ENCODE peak calls at places on chromosomes 2 and 18, in five cellular contexts. F is A549, J is astrocyte of the spinal cord, P is fibroblast of pulmonary artery, G is neural progenitor cell. I is an unnamed sample.

GRCh38 chr2:58834404-58834803 is 593.3 kb upstream of the FANCL start:
- DNase-seq in F (peak; percentile 16), J (peak; percentile 34), P (peak; percentile 39), G (peak; percentile 74), I (no peak)

GRCh38 chr2:8737571-8738175 is 55.8 kb downstream of the ID2 start:
- DNase-seq in F (no peak), J (peak; percentile 4), P (no peak), G (no peak), I (no peak)

GRCh38 chr2:59909147-59909546 is 644.3 kb downstream of the BCL11A start:
- DNase-seq in F (no peak), J (no peak), P (no peak), G (no peak), I (no peak)

GRCh38 chr2:191155608-191156071 is 4.8 kb upstream of the STAT4 start:
- DNase-seq in F (peak; percentile 68), J (peak; percentile 63), P (peak; percentile 81), G (no peak), I (no peak)

GRCh38 chr2:30441023-30441422 is 6.0 kb upstream of the LCLAT1 start:
- DNase-seq in F (no peak), J (no peak), P (no peak), G (no peak), I (no peak)

GRCh38 chr18:46301081-46301480 is 196.9 kb downstream of the HAUS1 start:
- DNase-seq in F (no peak), J (no peak), P (no peak), G (no peak), I (peak; percentile 44)

GRCh38 chr18:10727477-10727876 is 201.7 kb downstream of the NAPG start:
- DNase-seq in F (no peak), J (no peak), P (peak; percentile 63), G (no peak), I (no peak)

GRCh38 chr18:78364123-78364522 is 615.5 kb upstream of the SALL3 start:
- DNase-seq in F (no peak), J (no peak), P (no peak), G (no peak), I (no peak)

GRCh38 chr18:32238635-32239268 is 48.9 kb downstream of the MEP1B start:
- DNase-seq in F (no peak), J (no peak), P (no peak), G (no peak), I (no peak)

GRCh38 chr18:34697891-34698290 is 12.2 kb upstream of the DTNA start:
- DNase-seq in F (no peak), J (peak; percentile 15), P (no peak), G (no peak), I (no peak)

GRCh38 chr2:181165199-181165868 is 184.9 kb downstream of the UBE2E3 start:
- DNase-seq in F (no peak), J (no peak), P (no peak), G (no peak), I (no peak)

GRCh38 chr2:220585241-220585640 is 957.8 kb downstream of the SLC4A3 start:
- DNase-seq in F (no peak), J (no peak), P (no peak), G (no peak), I (no peak)

GRCh38 chr2:186903183-186903582 is 54.2 kb upstream of the ZSWIM2 start:
- DNase-seq in F (no peak), J (peak; percentile 44), P (peak; percentile 44), G (no peak), I (no peak)

GRCh38 chr2:149744845-149745244 is 157.3 kb upstream of the MMADHC start:
- DNase-seq in F (peak; percentile 33), J (peak; percentile 53), P (peak; percentile 65), G (no peak), I (no peak)

GRCh38 chr2:238380785-238381184 is 45.9 kb upstream of the ASB1 start:
- DNase-seq in F (no peak), J (peak; percentile 54), P (peak; percentile 74), G (no peak), I (no peak)

GRCh38 chr2:43267393-43267792 is 41.0 kb upstream of the ZFP36L2 start:
- DNase-seq in F (no peak), J (no peak), P (no peak), G (no peak), I (peak; percentile 66)

GRCh38 chr2:58042486-58042970 is 4.1 kb upstream of the VRK2 start:
- DNase-seq in F (peak; percentile 92), J (peak; percentile 93), P (peak; percentile 96), G (no peak), I (no peak)

GRCh38 chr2:42567389-42567788 is 1.0 kb upstream of the MTA3 start:
- DNase-seq in F (no peak), J (peak; percentile 46), P (peak; percentile 42), G (no peak), I (no peak)

GRCh38 chr2:128362889-128363228 is 44.2 kb upstream of the HS6ST1 start:
- DNase-seq in F (peak; percentile 10), J (peak; percentile 68), P (peak; percentile 85), G (peak; percentile 90), I (peak; percentile 75)

GRCh38 chr18:70296289-70296688 is 7.4 kb downstream of the SOCS6 start:
- DNase-seq in F (peak; percentile 90), J (no peak), P (no peak), G (peak; percentile 20), I (no peak)

GRCh38 chr2:44362207-44363015 is 664 bp downstream of the CAMKMT start:
- DNase-seq in F (peak; percentile 36), J (peak; percentile 54), P (peak; percentile 55), G (peak; percentile 66), I (peak; percentile 68)

GRCh38 chr18:50973367-50974126 is 5.7 kb downstream of the ELAC1 start:
- DNase-seq in F (peak; percentile 47), J (peak; percentile 20), P (peak; percentile 71), G (no peak), I (no peak)

GRCh38 chr18:74328196-74328595 is 12.6 kb downstream of the C18orf63 start:
- DNase-seq in F (no peak), J (peak; percentile 35), P (no peak), G (no peak), I (no peak)

GRCh38 chr2:143229952-143230351 is 100.7 kb downstream of the ARHGAP15 start:
- DNase-seq in F (no peak), J (no peak), P (no peak), G (peak; percentile 81), I (no peak)

GRCh38 chr18:49041677-49042570 is 91.2 kb upstream of the SMAD7 start:
- DNase-seq in F (peak; percentile 43), J (peak; percentile 58), P (peak; percentile 73), G (peak; percentile 45), I (peak; percentile 80)

GRCh38 chr18:38525039-38525438 is 959.4 kb upstream of the CELF4 start:
- DNase-seq in F (no peak), J (no peak), P (no peak), G (no peak), I (no peak)

GRCh38 chr2:66439291-66440010 is 4.5 kb downstream of the MEIS1 start:
- DNase-seq in F (no peak), J (peak; percentile 40), P (peak; percentile 38), G (peak; percentile 66), I (peak; percentile 66)

GRCh38 chr2:74919827-74920226 is 38.6 kb upstream of the POLE4 start:
- DNase-seq in F (peak; percentile 69), J (peak; percentile 47), P (peak; percentile 62), G (peak; percentile 88), I (peak; percentile 71)

GRCh38 chr18:68721681-68722583 is 7.0 kb upstream of the TMX3 start:
- DNase-seq in F (no peak), J (peak; percentile 27), P (no peak), G (no peak), I (no peak)

GRCh38 chr2:37877457-37878315 is 47.4 kb upstream of the RMDN2 start:
- DNase-seq in F (peak; percentile 59), J (peak; percentile 69), P (peak; percentile 78), G (peak; percentile 77), I (no peak)

GRCh38 chr2:234708717-234709116 is 211.8 kb upstream of the ARL4C start:
- DNase-seq in F (no peak), J (no peak), P (no peak), G (no peak), I (no peak)

GRCh38 chr18:49250819-49251388 is 209.5 kb downstream of the DYM start:
- DNase-seq in F (peak; percentile 16), J (peak; percentile 36), P (peak; percentile 64), G (peak; percentile 34), I (no peak)

GRCh38 chr18:56028514-56028913 is 440.5 kb upstream of the TCF4 start:
- DNase-seq in F (peak; percentile 24), J (peak; percentile 73), P (peak; percentile 3), G (no peak), I (no peak)

GRCh38 chr18:79429785-79430281 is 34.1 kb downstream of the NFATC1 start:
- DNase-seq in F (no peak), J (no peak), P (no peak), G (no peak), I (no peak)

GRCh38 chr2:172000696-172001361 is 1.1 kb downstream of the METAP1D start:
- DNase-seq in F (no peak), J (no peak), P (no peak), G (no peak), I (no peak)
- H3K4me3 ChIP-seq in F (peak overlapping the region; percentile 64), J (peak overlapping the region; percentile 58), P (peak overlapping the region; percentile 98), G (peak overlapping the region; percentile 81), I (no peak overlapping the region)

GRCh38 chr2:26244479-26245230 is at the start of the genes HADHA and HADHB:
- DNase-seq in F (peak; percentile 97), J (peak; percentile 92), P (peak; percentile 94), G (peak; percentile 94), I (peak; percentile 87)
- TF ChIP-seq CTCF in F (peak; percentile 21), J (peak; percentile 33), P (peak; percentile 23), G (peak; percentile 31), I (peak; percentile 38)

DNA sequence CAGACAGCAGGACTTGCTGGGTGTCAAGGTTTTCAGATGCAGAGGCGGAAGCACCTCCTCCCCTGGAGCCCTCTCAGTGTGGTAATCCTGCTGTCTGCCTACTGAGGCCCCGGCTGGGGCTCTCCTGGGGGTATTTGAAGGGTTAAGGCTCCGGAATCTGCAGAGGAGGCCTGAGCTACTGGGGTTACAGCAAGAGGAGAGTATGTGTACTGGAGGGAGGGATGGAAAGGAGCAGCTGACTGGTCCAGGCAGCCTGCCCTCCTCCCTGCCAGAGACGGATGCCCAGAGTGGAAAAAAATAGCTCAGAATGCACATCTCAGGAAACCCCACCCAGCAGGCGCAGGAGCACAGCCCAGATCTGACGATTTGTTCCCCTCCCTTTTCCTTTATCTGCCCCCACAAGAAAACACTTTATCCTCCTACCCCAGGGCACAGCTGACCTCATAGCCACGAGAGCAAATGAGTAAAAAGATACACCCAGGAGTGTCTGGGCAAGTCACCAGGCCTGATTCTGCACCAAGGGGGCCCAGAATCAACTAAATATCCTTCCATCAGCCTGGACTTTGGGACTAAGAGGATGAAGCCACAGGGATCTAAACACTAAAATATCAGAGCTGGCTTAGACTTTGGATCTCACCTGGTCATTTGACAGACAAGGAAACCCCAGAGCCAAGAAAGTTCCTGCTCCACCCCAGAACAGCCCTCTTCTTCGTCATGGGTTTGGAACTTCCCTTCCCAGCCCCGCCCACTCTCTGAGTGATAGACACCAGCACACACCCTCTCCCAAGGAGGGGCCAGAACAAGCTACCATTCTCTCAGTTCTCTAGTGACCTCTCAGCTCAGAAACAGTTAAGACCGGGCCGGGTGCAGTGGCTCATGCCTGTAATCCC is 5.5 kb downstream of the TMBIM1 start:
- DNase-seq in F (peak; percentile 91), J (peak; percentile 95), P (peak; percentile 97), G (peak; percentile 81), I (peak; percentile 98)
- H3K4me3 ChIP-seq in F (peak overlapping the region; percentile 20), J (peak overlapping the region; percentile 46), P (peak overlapping the region; percentile 54), G (no peak overlapping the region), I (peak overlapping the region; percentile 56)

DNA sequence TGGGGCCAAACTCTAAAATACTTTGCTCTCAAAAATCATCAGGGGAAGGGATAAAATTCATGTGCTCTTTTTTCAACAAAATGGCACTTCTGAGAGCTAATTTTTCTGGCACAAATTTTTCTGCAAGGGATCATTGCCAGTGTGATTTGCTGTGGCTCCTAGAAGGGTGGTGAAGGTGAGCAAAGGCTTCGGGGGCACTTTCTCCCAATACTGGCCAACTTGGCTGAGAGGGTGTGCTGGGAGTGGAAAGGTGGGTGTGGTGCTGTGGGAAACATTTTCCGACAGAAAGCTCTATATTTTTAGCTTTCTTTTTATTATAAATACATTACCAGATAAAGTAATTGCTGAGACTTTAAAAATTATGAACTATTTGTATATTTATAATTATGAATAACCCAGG is 419 bp downstream of the SMYD1 start:
- DNase-seq in F (no peak), J (no peak), P (no peak), G (no peak), I (no peak)
- TF ChIP-seq CTCF in F (no peak), J (no peak), P (no peak), G (no peak), I (no peak)